ENCODE peak calls at places on chromosomes 12 and 14, in five cellular contexts. V is stimulated activated CD8-positive, alpha-beta memory T cell treated with anti-CD3 and anti-CD28 coated beads, Interleukin-15, amount 100 ng/mL, for 24 hours; X is RWPE1; A is DMS153; Y is glomerular endothelial cell. U is an unnamed sample.

GRCh38 chr12:103833095-103833777 is 7.8 kb downstream of the NT5DC3 start:
- DNase-seq in V (no peak), Y (no peak), X (no peak), A (no peak), U (peak)

GRCh38 chr14:79543966-79544365 is 667.3 kb downstream of the DIO2 start:
- DNase-seq in V (no peak), A (no peak), X (no peak), Y (peak), U (peak)

GRCh38 chr12:14260011-14260993 is 105.2 kb upstream of the ATF7IP start:
- DNase-seq in A (peak), Y (no peak), V (no peak), X (peak), U (peak)

GRCh38 chr14:52175982-52176502 is 91.5 kb upstream of the PTGDR start:
- DNase-seq in X (no peak), A (no peak), Y (no peak), V (peak), U (no peak)

GRCh38 chr14:69423279-69423678 is 24.8 kb downstream of the SLC39A9 start:
- DNase-seq in X (no peak), Y (no peak), V (no peak), A (no peak), U (no peak)

GRCh38 chr14:100132161-100132902 is 27.1 kb downstream of the DEGS2 start:
- DNase-seq in A (no peak), Y (no peak), X (no peak), V (no peak), U (no peak)

GRCh38 chr12:85664429-85664828 is 171.8 kb downstream of the RASSF9 start:
- DNase-seq in V (no peak), X (no peak), A (no peak), Y (no peak), U (no peak)

GRCh38 chr14:20501346-20501745 is 4.0 kb upstream of the RNASE10 start:
- DNase-seq in X (peak), A (no peak), Y (no peak), V (no peak), U (no peak)

GRCh38 chr14:46580941-46581671 is 70.5 kb downstream of the RPL10L start:
- DNase-seq in V (no peak), Y (peak), X (no peak), A (no peak), U (peak)

GRCh38 chr14:54781080-54781479 is 121.5 kb downstream of the GCH1 start:
- DNase-seq in X (no peak), Y (no peak), A (no peak), V (no peak), U (no peak)

GRCh38 chr14:59771577-59771976 is 99.0 kb downstream of the RTN1 start:
- DNase-seq in V (no peak), A (peak), X (peak), Y (peak), U (no peak)

GRCh38 chr12:27965966-27966365 is 6.6 kb downstream of the PTHLH start:
- DNase-seq in Y (no peak), V (no peak), X (no peak), A (no peak), U (no peak)

GRCh38 chr12:79945455-79945854 is 10.6 kb upstream of the PPP1R12A start:
- DNase-seq in V (no peak), X (no peak), A (no peak), Y (no peak), U (no peak)

GRCh38 chr12:76457010-76457409 is 102.6 kb downstream of the OSBPL8 start:
- DNase-seq in A (no peak), X (no peak), V (no peak), Y (no peak), U (no peak)

GRCh38 chr12:67018105-67018504 is 251.1 kb upstream of the CAND1 start:
- DNase-seq in V (no peak), Y (no peak), A (no peak), X (no peak), U (no peak)

GRCh38 chr12:13913371-13913770 is 68.0 kb downstream of the GRIN2B start:
- DNase-seq in V (no peak), A (no peak), Y (no peak), X (no peak), U (peak)

GRCh38 chr14:61514006-61514830 is 181.1 kb upstream of the HIF1A start:
- DNase-seq in X (no peak), V (no peak), Y (no peak), A (no peak), U (no peak)

GRCh38 chr12:42332301-42332894 is 6.4 kb downstream of the PPHLN1 start:
- DNase-seq in Y (peak), A (no peak), V (no peak), X (peak), U (peak)

GRCh38 chr12:103955811-103956514 is 9.7 kb upstream of the TDG start:
- DNase-seq in A (no peak), V (no peak), X (no peak), Y (no peak), U (peak)

GRCh38 chr12:132866251-132866828 is 21.1 kb downstream of the CHFR start:
- DNase-seq in V (no peak), Y (no peak), A (no peak), X (peak), U (peak)

GRCh38 chr12:90099288-90099687 is 390.6 kb upstream of the ATP2B1 start:
- DNase-seq in A (no peak), Y (no peak), V (no peak), X (no peak), U (no peak)

GRCh38 chr14:69637503-69638030 is 26.2 kb downstream of the SUSD6 start:
- DNase-seq in Y (no peak), A (no peak), V (no peak), X (no peak), U (no peak)